ENCODE peak calls at places on chromosomes 3 and 15, in six cellular contexts. P, R, U, X, M and H are unnamed samples.

GRCh38 chr3:15601399-15602145 is at the start of the genes BTD and HACL1:
- DNase-seq in U (peak), X (peak), M (peak), P (peak), R (peak), H (peak)

GRCh38 chr15:69542028-69542427 is 89.4 kb downstream of the RPLP1 start:
- DNase-seq in X (no peak), P (no peak), U (no peak), R (no peak), M (no peak), H (no peak)

GRCh38 chr3:28575748-28576589 is 227.3 kb upstream of the AZI2 start:
- DNase-seq in U (peak), M (peak), X (no peak), R (peak), P (peak), H (no peak)

GRCh38 chr3:69320867-69321266 is 65.0 kb downstream of the FRMD4B start:
- DNase-seq in P (no peak), X (peak), U (no peak), M (no peak), R (no peak), H (no peak)

GRCh38 chr15:28109626-28110415 is 10.7 kb upstream of the OCA2 start:
- DNase-seq in M (no peak), P (no peak), R (no peak), X (no peak), U (no peak), H (no peak)

GRCh38 chr3:78967061-78967460 is 800.7 kb downstream of the ROBO1 start:
- DNase-seq in X (no peak), R (no peak), U (no peak), M (no peak), P (no peak), H (no peak)

GRCh38 chr3:126434931-126435411 is 40.3 kb downstream of the CFAP100 start:
- DNase-seq in M (no peak), X (no peak), U (no peak), R (no peak), P (no peak), H (no peak)

GRCh38 chr15:68228971-68229385 is 550 bp downstream of the CLN6 start:
- DNase-seq in M (no peak), U (no peak), X (no peak), R (no peak), P (no peak), H (no peak)

GRCh38 chr15:40591310-40591845 is 2.7 kb upstream of the KNL1 start:
- DNase-seq in U (no peak), X (no peak), M (no peak), R (no peak), P (no peak), H (no peak)

GRCh38 chr3:158849747-158850146 is 47.9 kb downstream of the MFSD1 start:
- DNase-seq in U (no peak), X (no peak), M (no peak), P (no peak), R (no peak), H (no peak)

GRCh38 chr3:54225841-54226528 is 103.6 kb downstream of the CACNA2D3 start:
- DNase-seq in M (no peak), P (no peak), R (no peak), U (no peak), X (no peak), H (no peak)

GRCh38 chr3:61724801-61725200 is 163.4 kb downstream of the PTPRG start:
- DNase-seq in M (no peak), U (no peak), P (no peak), X (no peak), R (no peak), H (no peak)

GRCh38 chr3:131217296-131217741 is 164.3 kb upstream of the NUDT16 start:
- DNase-seq in P (no peak), U (no peak), R (no peak), X (no peak), M (no peak), H (no peak)

GRCh38 chr3:150544040-150544439 is 2.3 kb downstream of the SERP1 start:
- DNase-seq in R (no peak), U (no peak), P (no peak), M (no peak), X (no peak), H (no peak)

DNA sequence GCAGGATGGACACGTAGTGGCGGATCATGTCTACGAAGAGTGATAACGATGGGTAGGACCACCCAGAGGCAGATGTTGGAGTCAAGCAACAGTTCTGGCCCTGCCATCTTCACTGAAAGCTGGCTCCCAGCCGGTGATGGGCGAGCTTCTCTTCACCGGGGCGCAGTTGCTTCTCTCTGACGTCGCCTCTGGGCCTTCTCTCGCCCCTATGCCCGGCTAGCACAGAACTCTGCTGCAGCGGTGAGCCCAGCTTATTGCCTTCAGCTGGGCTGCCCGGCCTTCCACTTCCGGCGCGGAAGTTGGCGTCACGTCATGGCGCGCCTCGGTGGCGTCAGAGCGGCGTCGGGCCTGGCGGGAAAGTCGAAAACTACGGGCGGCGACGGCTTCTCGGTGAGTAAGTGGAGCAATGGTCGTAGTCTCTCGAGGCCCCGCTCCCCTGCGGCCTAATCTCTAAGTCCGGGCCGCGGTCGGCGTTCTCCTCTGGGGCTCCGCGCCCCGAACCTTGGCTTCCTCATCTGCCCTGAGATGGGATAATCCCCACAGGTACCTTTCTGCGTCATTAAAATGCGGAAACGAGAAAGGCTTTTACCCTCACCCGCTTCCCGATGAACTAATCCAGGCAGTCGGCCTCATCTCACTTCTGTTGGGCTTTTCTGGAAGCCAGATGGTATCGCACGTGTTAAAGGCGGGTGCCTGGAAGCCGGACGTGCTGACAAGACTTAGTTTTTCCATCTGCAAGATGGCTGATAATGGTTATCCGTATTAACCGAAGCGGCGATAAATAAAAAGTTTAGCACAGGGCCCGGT is at the start of gene FANCD2:
- DNase-seq in M (peak), R (peak), U (peak), X (peak), P (peak), H (peak)
- TF ChIP-seq CTCF in M (no peak), R (no peak), U (peak), X (no peak), P (peak), H (no peak)

GRCh38 chr15:98776607-98777281 is 128.4 kb downstream of the IGF1R start:
- DNase-seq in M (no peak), P (no peak), U (no peak), R (peak), X (peak), H (no peak)
- TF ChIP-seq CTCF in M (no peak), P (no peak), U (no peak), R (no peak), X (no peak), H (no peak)

GRCh38 chr15:91889143-91889815 is 35.8 kb downstream of the SLCO3A1 start:
- DNase-seq in U (no peak), R (no peak), M (no peak), X (no peak), P (no peak), H (no peak)

GRCh38 chr15:91891101-91891500 is 37.6 kb downstream of the SLCO3A1 start:
- DNase-seq in R (no peak), U (no peak), X (no peak), P (no peak), M (no peak), H (no peak)

GRCh38 chr15:91892417-91892816 is 38.9 kb downstream of the SLCO3A1 start:
- DNase-seq in X (no peak), P (no peak), U (no peak), M (no peak), R (no peak), H (no peak)

GRCh38 chr15:91890614-91891013 is 37.1 kb downstream of the SLCO3A1 start:
- DNase-seq in X (no peak), P (no peak), R (no peak), M (no peak), U (no peak), H (no peak)

GRCh38 chr15:91891788-91892187 is 38.3 kb downstream of the SLCO3A1 start:
- DNase-seq in M (no peak), R (no peak), U (no peak), P (no peak), X (no peak), H (no peak)
- TF ChIP-seq CTCF in M (no peak), R (no peak), U (no peak), P (no peak), X (no peak), H (no peak)

DNA sequence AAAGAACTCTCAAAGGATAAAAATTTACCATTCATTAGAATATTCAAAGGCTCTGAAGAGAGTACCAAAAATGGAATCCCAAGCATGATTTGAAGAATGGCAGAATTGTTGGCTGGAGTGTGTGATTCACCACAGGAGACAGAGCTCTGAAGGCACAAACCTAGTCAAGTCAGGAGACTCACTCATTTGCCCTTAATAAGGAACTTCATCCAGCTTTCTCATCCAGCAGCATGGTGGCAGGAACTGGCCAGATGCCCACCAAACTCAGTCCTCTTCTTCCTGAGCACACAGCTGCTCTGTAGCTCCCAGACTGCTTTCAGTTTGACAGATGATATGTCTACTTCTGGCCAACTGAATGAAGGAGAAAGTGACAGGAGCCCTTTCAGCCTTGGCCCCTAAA is 16.5 kb upstream of the HEG1 start:
- DNase-seq in M (no peak), R (no peak), U (no peak), P (no peak), X (no peak), H (no peak)
- TF ChIP-seq CTCF in M (no peak), R (no peak), U (no peak), P (no peak), X (no peak), H (no peak)